ENCODE peak calls at places on chromosomes 3 and 15, in five cellular contexts. W is WTC11; D is GM23338; Q is CD8-positive, alpha-beta T cell; A is omental fat pad. Z is an unnamed sample.
A peak's percentile ranks its signal among the peaks of the same experiment; 100 is the strongest.

GRCh38 chr3:7630925-7631324 is 770.0 kb downstream of the GRM7 start:
- DNase-seq in D (peak; percentile 2), W (peak; percentile 10), Q (no peak), A (no peak), Z (no peak)

GRCh38 chr3:31234143-31234542 is 298.6 kb upstream of the STT3B start:
- DNase-seq in A (no peak), Q (no peak), W (no peak), D (no peak), Z (no peak)

GRCh38 chr3:169323580-169324453 is 339.7 kb downstream of the MECOM start:
- DNase-seq in W (no peak), D (peak; percentile 7), A (no peak), Q (no peak), Z (peak; percentile 47)

GRCh38 chr3:172658344-172659245 is 52.3 kb downstream of the NCEH1 start:
- DNase-seq in A (no peak), W (peak; percentile 17), D (no peak), Q (no peak), Z (peak; percentile 83)

GRCh38 chr3:126194713-126195305 is 14.4 kb upstream of the ALDH1L1 start:
- DNase-seq in A (no peak), W (no peak), D (peak; percentile 73), Q (no peak), Z (no peak)

GRCh38 chr3:16309558-16309957 is 44.5 kb downstream of the OXNAD1 start:
- DNase-seq in Q (peak; percentile 51), A (no peak), D (no peak), W (no peak), Z (peak; percentile 21)

GRCh38 chr3:131216801-131217200 is 164.8 kb upstream of the NUDT16 start:
- DNase-seq in A (no peak), D (peak; percentile 21), Q (no peak), W (no peak), Z (peak; percentile 66)

GRCh38 chr15:51579012-51579411 is 43.6 kb downstream of the DMXL2 start:
- DNase-seq in W (no peak), D (no peak), A (no peak), Q (no peak), Z (no peak)

DNA sequence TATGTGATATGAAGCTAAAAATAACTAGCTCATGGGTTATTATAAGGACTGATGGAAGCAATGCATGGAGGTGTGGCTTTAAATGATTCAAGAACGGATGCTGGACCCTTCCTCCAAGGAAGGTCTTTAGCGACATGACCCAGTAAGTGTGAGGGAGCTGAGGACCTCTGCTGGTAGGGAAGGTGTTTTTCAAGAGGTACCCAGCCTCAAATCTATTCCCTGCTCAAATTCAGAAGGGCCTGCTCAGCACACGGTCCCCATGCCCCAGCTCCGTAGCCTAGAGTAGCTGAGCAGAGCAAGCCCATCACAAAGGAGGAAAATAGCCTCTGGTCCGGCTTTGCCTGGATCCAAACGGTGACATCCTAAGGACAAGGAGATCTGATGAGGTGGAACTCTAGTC is 266.2 kb upstream of the IGF1R start:
- DNase-seq in W (peak; percentile 38), Q (no peak), A (no peak), D (peak; percentile 75), Z (no peak)
- TF ChIP-seq CTCF in W (no peak), Q (no peak), A (no peak), D (peak; percentile 61), Z (no peak)

DNA sequence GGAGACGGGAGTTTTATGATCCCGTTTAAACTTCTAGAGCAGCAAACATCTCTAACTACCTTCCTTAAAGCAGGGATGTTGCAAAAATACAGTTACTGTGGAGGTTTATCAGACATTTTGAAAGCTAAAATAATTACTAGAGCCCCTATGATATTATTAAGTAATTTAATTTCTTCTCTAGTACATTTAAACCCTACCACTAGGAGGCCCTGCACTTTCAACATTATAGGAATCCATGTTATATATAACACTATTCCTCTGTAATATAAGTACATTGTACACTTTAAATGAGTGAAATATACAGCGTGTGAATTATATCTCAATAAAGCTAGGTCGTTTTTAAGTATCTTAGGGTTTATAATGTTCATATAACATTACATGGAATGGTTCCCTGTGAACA is 11.5 kb downstream of the SETMAR start:
- DNase-seq in Q (no peak), D (no peak), W (no peak), A (no peak), Z (no peak)
- TF ChIP-seq CTCF in Q (peak; percentile 27), D (peak; percentile 70), W (no peak), A (no peak), Z (no peak)

GRCh38 chr15:78977591-78978347 is 32.9 kb upstream of the CTSH start:
- DNase-seq in D (no peak), W (no peak), A (no peak), Q (no peak), Z (no peak)
- TF ChIP-seq CTCF in D (no peak), W (no peak), A (no peak), Q (no peak), Z (no peak)

DNA sequence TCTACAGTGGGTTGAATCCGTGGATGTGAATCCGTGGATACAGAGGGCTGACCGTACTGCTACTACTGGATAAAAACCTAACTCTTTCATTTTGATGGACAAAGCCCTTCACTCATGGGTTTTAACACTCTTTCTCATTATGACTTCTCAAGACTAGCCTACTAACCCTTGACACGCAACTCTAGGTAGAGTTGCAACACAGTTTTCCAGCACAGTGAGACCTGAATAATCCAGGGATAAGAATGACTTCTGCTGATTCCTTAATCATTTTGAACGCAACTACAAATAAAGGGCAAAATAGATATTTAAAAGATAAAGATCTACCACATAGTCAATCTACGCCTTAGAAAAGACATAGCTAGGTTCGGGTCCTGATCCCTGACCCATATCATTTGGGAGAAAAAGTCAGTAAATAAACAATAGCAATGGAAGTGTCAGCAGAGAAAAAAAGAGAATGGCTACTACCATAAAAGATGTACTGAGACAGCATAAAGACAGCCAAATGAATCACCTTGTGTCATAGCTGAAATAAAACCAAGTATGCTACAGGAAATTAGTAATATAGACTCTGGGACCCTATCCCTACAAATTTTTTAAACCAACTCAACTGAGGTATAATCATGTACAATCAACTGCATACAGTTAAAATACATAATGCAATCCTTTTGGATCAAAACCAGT is 87.6 kb downstream of the DPH6 start:
- DNase-seq in A (no peak), W (no peak), Q (no peak), D (no peak), Z (no peak)
- TF ChIP-seq CTCF in A (no peak), W (no peak), Q (no peak), D (no peak), Z (no peak)

GRCh38 chr15:35019401-35020327 is 31.6 kb upstream of the ZNF770 start:
- DNase-seq in A (no peak), D (peak; percentile 76), W (no peak), Q (no peak), Z (no peak)
- TF ChIP-seq CTCF in A (no peak), D (no peak), W (no peak), Q (no peak), Z (no peak)

GRCh38 chr15:90214553-90215205 is 13.5 kb downstream of the SEMA4B start:
- DNase-seq in A (no peak), D (peak; percentile 66), W (no peak), Q (no peak), Z (no peak)
- TF ChIP-seq CTCF in A (no peak), D (peak; percentile 45), W (no peak), Q (no peak), Z (peak; percentile 38)